ENCODE peak calls at places on chromosomes 6 and 20, in six cellular contexts. H is Karpas-422, T is neuronal stem cell, I is PC-3, F is transverse colon, X is heart right ventricle. D is an unnamed sample.

GRCh38 chr20:6767536-6768227 is at the start of gene BMP2:
- DNase-seq in T (peak; percentile 68), X (peak; percentile 47), F (peak; percentile 72), H (no peak), I (peak; percentile 28), D (peak; percentile 62)

GRCh38 chr6:133609404-133610270 is 279.3 kb upstream of the TCF21 start:
- DNase-seq in X (no peak), T (no peak), F (no peak), I (peak; percentile 95), H (no peak), D (peak; percentile 97)

GRCh38 chr6:35484921-35485392 is 11.9 kb downstream of the TEAD3 start:
- DNase-seq in I (peak; percentile 62), H (no peak), F (no peak), T (no peak), X (no peak), D (no peak)

GRCh38 chr6:106163446-106163965 is 77.4 kb downstream of the PRDM1 start:
- DNase-seq in H (no peak), T (no peak), I (no peak), X (no peak), F (peak; percentile 52), D (no peak)

GRCh38 chr6:12280901-12281300 is 9.3 kb upstream of the EDN1 start:
- DNase-seq in H (no peak), T (no peak), X (no peak), F (no peak), I (no peak), D (no peak)

GRCh38 chr20:57432874-57433491 is 41.8 kb downstream of the RBM38 start:
- DNase-seq in T (no peak), H (peak; percentile 90), X (peak; percentile 66), F (peak; percentile 79), I (peak; percentile 56), D (no peak)

GRCh38 chr6:134256862-134257261 is 61.0 kb downstream of the SGK1 start:
- DNase-seq in F (no peak), H (no peak), T (no peak), I (no peak), X (no peak), D (no peak)

GRCh38 chr6:139611327-139611958 is 237.0 kb upstream of the CITED2 start:
- DNase-seq in I (no peak), X (no peak), T (no peak), H (no peak), F (no peak), D (no peak)

GRCh38 chr20:61528591-61528990 is 276.5 kb downstream of the CDH4 start:
- DNase-seq in I (no peak), F (no peak), H (no peak), X (no peak), T (no peak), D (no peak)

GRCh38 chr6:85464722-85465150 is 14.9 kb downstream of the NT5E start:
- DNase-seq in X (no peak), I (peak; percentile 96), F (no peak), T (no peak), H (no peak), D (peak; percentile 96)

GRCh38 chr6:137297887-137298286 is 78.7 kb upstream of the IFNGR1 start:
- DNase-seq in X (no peak), I (peak; percentile 63), F (peak; percentile 11), H (no peak), T (no peak), D (no peak)

GRCh38 chr6:111944541-111944940 is 71.3 kb upstream of the FYN start:
- DNase-seq in X (no peak), I (no peak), F (no peak), H (no peak), T (no peak), D (no peak)

GRCh38 chr6:3456794-3457709 is at the start of gene SLC22A23:
- DNase-seq in T (peak; percentile 86), I (peak; percentile 84), X (peak; percentile 53), H (peak; percentile 51), F (peak; percentile 85), D (peak; percentile 44)

GRCh38 chr6:81938014-81938761 is 185.7 kb upstream of the TENT5A start:
- DNase-seq in X (no peak), I (peak; percentile 94), T (no peak), H (no peak), F (no peak), D (peak; percentile 99)

GRCh38 chr20:1215386-1216170 is 10.3 kb upstream of the RAD21L1 start:
- DNase-seq in X (no peak), F (no peak), T (no peak), I (no peak), H (no peak), D (no peak)

GRCh38 chr6:144090384-144090783 is 5.0 kb downstream of the SF3B5 start:
- DNase-seq in H (no peak), F (no peak), I (no peak), T (no peak), X (no peak), D (no peak)

GRCh38 chr6:71333700-71334099 is 45.1 kb downstream of the OGFRL1 start:
- DNase-seq in I (peak; percentile 74), H (no peak), F (no peak), T (no peak), X (no peak), D (peak; percentile 59)

GRCh38 chr6:3102875-3103274 is 15.6 kb upstream of the BPHL start:
- DNase-seq in T (no peak), X (no peak), F (no peak), I (no peak), H (no peak), D (no peak)

GRCh38 chr6:14804001-14804401 is 441.9 kb upstream of the JARID2 start:
- DNase-seq in I (no peak), X (no peak), F (no peak), T (no peak), H (no peak), D (peak; percentile 74)

GRCh38 chr6:81756690-81757089 is 4.2 kb upstream of the TENT5A start:
- DNase-seq in T (no peak), X (no peak), H (no peak), F (no peak), I (no peak), D (no peak)

GRCh38 chr20:52847029-52847660 is 125.0 kb upstream of the TSHZ2 start:
- DNase-seq in H (no peak), T (no peak), I (no peak), X (no peak), F (no peak), D (peak; percentile 86)

GRCh38 chr6:4167123-4167522 is 31.7 kb upstream of the ECI2 start:
- DNase-seq in T (no peak), F (no peak), X (no peak), H (no peak), I (no peak), D (no peak)

GRCh38 chr6:31175961-31176360 is 5.5 kb upstream of the POU5F1 start:
- DNase-seq in I (no peak), T (no peak), F (no peak), X (no peak), H (no peak), D (no peak)

GRCh38 chr20:35296101-35296554 is 3.9 kb upstream of the FAM83C start:
- DNase-seq in I (no peak), X (no peak), F (no peak), T (no peak), H (no peak), D (no peak)

DNA sequence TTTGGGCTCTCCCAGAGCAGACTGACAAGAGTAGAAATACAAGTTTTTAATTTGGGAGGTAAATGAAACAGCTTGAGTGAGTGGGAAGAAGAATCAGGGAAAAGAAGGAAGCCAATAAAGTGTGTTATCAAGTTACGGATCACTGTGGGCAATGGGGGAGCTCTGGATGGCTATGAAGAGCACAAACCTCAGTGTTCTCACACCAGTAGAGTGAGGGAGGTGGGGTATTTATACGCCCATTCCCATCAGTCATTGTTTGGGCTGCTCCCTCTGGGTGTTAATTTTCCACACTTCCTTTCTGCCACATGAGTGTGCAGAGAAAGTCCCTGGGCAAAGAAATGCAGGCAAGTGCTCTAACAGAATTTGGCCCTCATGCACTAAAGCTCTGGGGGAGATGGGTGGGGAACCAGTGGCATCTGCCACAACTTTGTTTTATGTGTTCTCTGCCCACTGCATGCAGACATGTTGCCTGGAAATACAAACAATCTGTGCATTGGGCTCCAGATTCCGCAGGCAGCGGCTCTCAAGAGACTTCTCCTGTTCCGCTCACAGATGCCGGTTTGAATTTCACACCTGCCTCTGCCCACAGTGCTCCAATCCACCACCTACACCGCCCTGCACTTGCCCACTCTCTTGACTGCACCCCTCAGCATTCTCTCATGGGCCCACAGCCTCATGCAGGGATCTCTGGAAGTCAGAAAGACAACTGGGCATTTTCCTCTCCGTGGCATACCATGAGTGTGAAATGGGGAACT is 211.1 kb upstream of the RNF24 start:
- DNase-seq in I (no peak), X (no peak), H (no peak), T (no peak), F (no peak), D (no peak)
- H3K27ac ChIP-seq in I (peak overlapping the region; percentile 86), X (peak overlapping the region; percentile 75), H (no peak overlapping the region), T (no peak overlapping the region), F (no peak overlapping the region), D (no peak overlapping the region)

DNA sequence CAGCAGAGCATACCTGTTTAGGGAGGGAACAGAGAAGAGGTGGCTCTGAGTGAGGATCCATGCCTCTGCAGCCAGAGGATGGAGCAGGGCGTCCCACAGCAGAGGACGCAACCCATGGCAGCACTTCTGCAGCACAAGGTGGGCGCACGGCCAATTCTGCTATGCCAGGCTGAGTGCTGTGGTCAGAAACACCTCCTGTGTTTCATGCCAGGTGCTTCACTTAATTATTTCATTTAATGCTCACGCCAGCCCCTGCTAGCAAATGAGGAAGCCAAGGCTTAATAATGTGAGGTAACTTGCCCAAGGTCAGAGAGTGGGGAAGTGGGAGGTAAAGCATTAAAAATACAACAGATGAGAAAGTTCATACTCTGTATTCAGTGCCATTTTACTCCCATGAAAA is 68.5 kb upstream of the PTGIS start:
- DNase-seq in H (no peak), X (peak; percentile 51), T (no peak), F (no peak), I (no peak), D (no peak)
- H3K4me1 ChIP-seq in H (peaks cover 35% of the 10 kb centered on the region), X (peaks cover 13% of the 10 kb centered on the region), T (peaks cover 22% of the 10 kb centered on the region), F (peaks cover 30% of the 10 kb centered on the region), I (no peaks in the 10 kb centered on the region), D (no peaks in the 10 kb centered on the region)

DNA sequence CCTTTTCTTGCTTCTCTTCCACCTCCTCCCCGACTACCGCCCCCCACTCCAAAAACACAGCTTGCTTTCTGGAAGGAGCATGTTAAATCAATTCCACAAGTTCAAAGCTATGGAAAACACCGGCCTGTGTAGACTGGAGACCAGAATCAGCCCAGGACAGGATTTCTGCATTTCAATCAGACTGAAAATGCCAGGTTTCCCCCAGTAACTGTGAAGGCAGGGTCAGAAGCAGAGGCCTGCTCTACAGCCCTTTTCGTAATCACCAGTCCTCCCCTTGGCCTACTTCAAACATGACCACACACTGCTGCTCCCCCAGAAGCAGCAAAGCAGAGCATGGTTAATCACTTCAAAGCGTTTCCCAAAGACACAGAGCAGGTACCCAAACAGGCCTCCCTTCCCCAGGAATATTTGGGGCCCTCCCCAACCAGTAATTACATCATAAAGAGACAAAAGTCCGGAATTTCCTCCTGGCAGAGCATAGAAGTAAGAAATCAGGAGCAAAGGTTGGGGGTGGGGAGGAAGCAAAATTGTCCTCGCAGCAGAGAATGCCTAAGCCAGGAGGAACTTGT is 38.4 kb downstream of the ZMYND8 start:
- DNase-seq in I (peak; percentile 75), T (no peak), X (peak; percentile 76), F (peak; percentile 73), H (no peak), D (peak; percentile 76)
- H3K27ac ChIP-seq in I (peak overlapping the region; percentile 95), T (peak overlapping the region; percentile 80), X (peak overlapping the region; percentile 96), F (peak overlapping the region; percentile 97), H (no peak overlapping the region), D (peak overlapping the region; percentile 96)

GRCh38 chr6:160887616-160888015 is 104.0 kb upstream of the MAP3K4 start:
- DNase-seq in F (no peak), I (no peak), T (no peak), H (no peak), X (no peak), D (no peak)

GRCh38 chr6:160895562-160895961 is 96.0 kb upstream of the MAP3K4 start:
- DNase-seq in H (no peak), F (no peak), X (no peak), I (no peak), T (no peak), D (peak; percentile 48)

GRCh38 chr6:160891690-160892089 is 99.9 kb upstream of the MAP3K4 start:
- DNase-seq in F (no peak), H (no peak), T (no peak), I (no peak), X (no peak), D (no peak)
- H3K4me1 ChIP-seq in F (no peaks in the 10 kb centered on the region), H (no peaks in the 10 kb centered on the region), T (no peaks in the 10 kb centered on the region), I (no peaks in the 10 kb centered on the region), X (no peaks in the 10 kb centered on the region), D (peaks cover 6% of the 10 kb centered on the region)